ENCODE peak calls at places on chromosomes 3 and 15, in seven cellular contexts. V is IMR-90, N is MM.1S, P is colonic mucosa, Q is fibroblast of lung, H is GM23248, K is mammary epithelial cell. J is an unnamed sample. For H3K4me1, the result is how much of the 10 kb centered on the place peaks cover.

GRCh38 chr3:73432021-73432722 is 192.6 kb downstream of the PDZRN3 start:
- DNase-seq in V (peak), N (peak), P (no peak), Q (peak), H (peak), K (peak), J (peak)

GRCh38 chr3:116265976-116266584 is 179.2 kb downstream of the LSAMP start:
- DNase-seq in V (no peak), N (no peak), P (no peak), Q (no peak), H (no peak), K (no peak), J (no peak)

GRCh38 chr15:36959746-36960145 is 140.6 kb downstream of the MEIS2 start:
- DNase-seq in V (no peak), N (no peak), P (no peak), Q (no peak), H (no peak), K (peak), J (no peak)

GRCh38 chr3:52771702-52772101 is 962 bp upstream of the NEK4 start:
- DNase-seq in V (no peak), N (no peak), P (no peak), Q (no peak), H (no peak), K (no peak), J (no peak)

GRCh38 chr3:21979706-21980105 is 228.7 kb upstream of the ZNF385D start:
- DNase-seq in V (peak), N (no peak), P (no peak), Q (peak), H (peak), K (peak), J (no peak)

GRCh38 chr3:106120334-106120733 is 251.5 kb upstream of the CBLB start:
- DNase-seq in V (peak), N (no peak), P (no peak), Q (peak), H (peak), K (peak), J (no peak)

GRCh38 chr15:49421991-49422390 is 1.1 kb upstream of the FGF7 start:
- DNase-seq in V (peak), N (peak), P (peak), Q (peak), H (peak), K (peak), J (peak)

GRCh38 chr3:45790611-45791010 is 5.7 kb downstream of the SLC6A20 start:
- DNase-seq in V (no peak), N (no peak), P (no peak), Q (no peak), H (no peak), K (no peak), J (peak)

GRCh38 chr15:40044717-40045571 is 6.0 kb upstream of the SRP14 start:
- DNase-seq in V (peak), N (peak), P (peak), Q (peak), H (peak), K (peak), J (peak)

GRCh38 chr3:47243748-47244147 is 38.9 kb downstream of the KIF9 start:
- DNase-seq in V (no peak), N (no peak), P (no peak), Q (no peak), H (no peak), K (no peak), J (no peak)

GRCh38 chr3:48402281-48402732 is 27.6 kb downstream of the PLXNB1 start:
- DNase-seq in V (peak), N (no peak), P (peak), Q (peak), H (peak), K (peak), J (no peak)

GRCh38 chr3:15676259-15676658 is 74.7 kb downstream of the BTD start:
- DNase-seq in V (peak), N (no peak), P (no peak), Q (no peak), H (peak), K (peak), J (no peak)

GRCh38 chr3:36918050-36918449 is 26.8 kb downstream of the TRANK1 start:
- DNase-seq in V (no peak), N (peak), P (no peak), Q (no peak), H (no peak), K (no peak), J (no peak)

GRCh38 chr3:66413151-66413751 is 87.6 kb downstream of the LRIG1 start:
- DNase-seq in V (peak), N (no peak), P (no peak), Q (peak), H (peak), K (no peak), J (peak)

GRCh38 chr3:53264718-53265117 is 8.9 kb upstream of the TKT start:
- DNase-seq in V (no peak), N (no peak), P (no peak), Q (no peak), H (no peak), K (no peak), J (peak)

GRCh38 chr3:165133188-165133899 is 55.0 kb upstream of the SI start:
- DNase-seq in V (no peak), N (no peak), P (no peak), Q (no peak), H (no peak), K (no peak), J (no peak)
- H3K9ac ChIP-seq in V (no peak), N (no peak), P (no peak), Q (no peak), H (no peak), K (no peak), J (no peak)

GRCh38 chr15:72271221-72271620 is 1.1 kb downstream of the PARP6 start:
- DNase-seq in V (no peak), N (no peak), P (no peak), Q (no peak), H (no peak), K (no peak), J (no peak)
- H3K27ac ChIP-seq in V (no peak), N (no peak), P (no peak), Q (no peak), H (no peak), K (peak), J (no peak)

GRCh38 chr15:77529394-77530159 is 103.1 kb downstream of the LINGO1 start:
- DNase-seq in V (no peak), N (no peak), P (no peak), Q (no peak), H (no peak), K (no peak), J (peak)
- H3K4me1 ChIP-seq in V (under half), N (under half), P (under half), Q (under half), H (under half), K (under half), J (under half)

GRCh38 chr3:8756671-8757070 is 12.7 kb downstream of the OXTR start:
- DNase-seq in V (peak), N (no peak), P (no peak), Q (no peak), H (peak), K (no peak), J (peak)

GRCh38 chr3:8760091-8760490 is 9.3 kb downstream of the OXTR start:
- DNase-seq in V (no peak), N (no peak), P (no peak), Q (no peak), H (no peak), K (no peak), J (peak)

GRCh38 chr3:8757551-8758518 is 11.6 kb downstream of the OXTR start:
- DNase-seq in V (peak), N (no peak), P (no peak), Q (peak), H (peak), K (peak), J (peak)

GRCh38 chr3:8760506-8760905 is 8.9 kb downstream of the OXTR start:
- DNase-seq in V (no peak), N (no peak), P (no peak), Q (no peak), H (peak), K (no peak), J (no peak)

GRCh38 chr3:8759038-8759755 is 10.2 kb downstream of the OXTR start:
- DNase-seq in V (no peak), N (no peak), P (no peak), Q (no peak), H (peak), K (no peak), J (peak)
- H3K9ac ChIP-seq in V (no peak), N (no peak), P (no peak), Q (no peak), H (no peak), K (no peak), J (no peak)

GRCh38 chr3:42191443-42191747 is 74.6 kb downstream of the CCK start:
- DNase-seq in V (no peak), N (no peak), P (no peak), Q (no peak), H (no peak), K (no peak), J (no peak)

GRCh38 chr3:42192334-42193200 is 73.4 kb downstream of the CCK start:
- DNase-seq in V (peak), N (peak), P (no peak), Q (no peak), H (peak), K (no peak), J (no peak)

GRCh38 chr3:42189746-42190145 is 76.2 kb downstream of the CCK start:
- DNase-seq in V (no peak), N (no peak), P (no peak), Q (peak), H (no peak), K (no peak), J (no peak)

GRCh38 chr3:42189071-42189470 is 76.9 kb downstream of the CCK start:
- DNase-seq in V (no peak), N (no peak), P (no peak), Q (no peak), H (no peak), K (no peak), J (no peak)

GRCh38 chr3:42190701-42191442 is 75.1 kb downstream of the CCK start:
- DNase-seq in V (peak), N (peak), P (peak), Q (peak), H (peak), K (peak), J (peak)
- H3K27ac ChIP-seq in V (no peak), N (no peak), P (no peak), Q (no peak), H (no peak), K (no peak), J (no peak)

J was measured in endodermal cell.